ENCODE peak calls at places on chromosomes 11 and 22, in six cellular contexts. J, T, V, X, P and R are unnamed samples.

GRCh38 chr11:123548774-123549173 is 105.7 kb downstream of the SCN3B start:
- DNase-seq in J (no peak), T (no peak), V (no peak), X (no peak), P (no peak), R (no peak)

GRCh38 chr11:75771646-75772410 is 3.2 kb downstream of the DGAT2 start:
- DNase-seq in J (no peak), T (peak), V (no peak), X (no peak), P (no peak), R (no peak)

GRCh38 chr11:587978-588380 is 11.7 kb downstream of the PHRF1 start:
- DNase-seq in J (no peak), T (no peak), V (no peak), X (no peak), P (peak), R (no peak)

GRCh38 chr11:60625262-60625661 is 74.2 kb upstream of the MS4A8 start:
- DNase-seq in J (peak), T (peak), V (no peak), X (no peak), P (no peak), R (peak)

GRCh38 chr11:1072116-1072820 is 2.4 kb upstream of the MUC2 start:
- DNase-seq in J (no peak), T (no peak), V (no peak), X (no peak), P (no peak), R (no peak)

GRCh38 chr11:72038491-72038890 is 39.8 kb downstream of the IL18BP start:
- DNase-seq in J (no peak), T (peak), V (peak), X (peak), P (no peak), R (peak)

GRCh38 chr22:48068323-48068722 is 1305.9 kb downstream of the TBC1D22A start:
- DNase-seq in J (no peak), T (no peak), V (no peak), X (no peak), P (no peak), R (no peak)

GRCh38 chr22:24067587-24068376 is 56.7 kb downstream of the CABIN1 start:
- DNase-seq in J (no peak), T (peak), V (no peak), X (no peak), P (no peak), R (no peak)

GRCh38 chr11:6635082-6635932 is 16.1 kb upstream of the TPP1 start:
- DNase-seq in J (peak), T (no peak), V (peak), X (peak), P (no peak), R (peak)

GRCh38 chr11:17267576-17267975 is 9.0 kb upstream of the NUCB2 start:
- DNase-seq in J (peak), T (no peak), V (no peak), X (no peak), P (no peak), R (no peak)

GRCh38 chr11:86696004-86696403 is 23.6 kb upstream of the ME3 start:
- DNase-seq in J (peak), T (no peak), V (no peak), X (no peak), P (no peak), R (no peak)

GRCh38 chr11:113006916-113007445 is 45.8 kb downstream of the NCAM1 start:
- DNase-seq in J (no peak), T (no peak), V (no peak), X (no peak), P (no peak), R (no peak)

GRCh38 chr11:120068114-120068573 is 69.8 kb downstream of the TRIM29 start:
- DNase-seq in J (peak), T (no peak), V (no peak), X (no peak), P (no peak), R (no peak)

GRCh38 chr11:78991681-78992080 is 417.0 kb upstream of the NARS2 start:
- DNase-seq in J (no peak), T (no peak), V (no peak), X (no peak), P (no peak), R (no peak)

GRCh38 chr11:85772700-85773099 is 38.2 kb downstream of the SYTL2 start:
- DNase-seq in J (no peak), T (no peak), V (no peak), X (no peak), P (no peak), R (no peak)

GRCh38 chr11:85682330-85683305 is 3.4 kb downstream of the CCDC89 start:
- DNase-seq in J (no peak), T (peak), V (peak), X (peak), P (peak), R (peak)